ENCODE peak calls at places on chromosome 2, in four cellular contexts. N is HCT116, G is hepatocyte, Z is psoas muscle. C is an unnamed sample. For H3K9me3, the result is how much of the 10 kb centered on the place peaks cover.

GRCh38 chr2:229780856-229781773 is 66.8 kb upstream of the DNER start:
- DNase-seq in G (peak), N (peak), Z (no peak), C (peak)

GRCh38 chr2:75327334-75327733 is 128.0 kb upstream of the TACR1 start:
- DNase-seq in N (no peak), G (no peak), Z (no peak), C (no peak)

GRCh38 chr2:217430916-217431576 is 571.2 kb upstream of the TNP1 start:
- DNase-seq in Z (no peak), N (no peak), G (no peak), C (no peak)

GRCh38 chr2:14909795-14910194 is 277.3 kb downstream of the LRATD1 start:
- DNase-seq in G (no peak), Z (no peak), N (no peak), C (no peak)

GRCh38 chr2:186891219-186891621 is 42.2 kb upstream of the ZSWIM2 start:
- DNase-seq in N (peak), Z (no peak), G (no peak), C (no peak)

GRCh38 chr2:144508162-144508765 is 11.7 kb downstream of the ZEB2 start:
- DNase-seq in N (no peak), Z (no peak), G (no peak), C (no peak)

GRCh38 chr2:222194669-222195068 is 104.1 kb downstream of the PAX3 start:
- DNase-seq in N (no peak), Z (no peak), G (no peak), C (no peak)

GRCh38 chr2:128313076-128313836 is 5.4 kb downstream of the HS6ST1 start:
- DNase-seq in G (peak), N (peak), Z (peak), C (no peak)

GRCh38 chr2:17573085-17573805 is 32.7 kb downstream of the VSNL1 start:
- DNase-seq in N (no peak), G (no peak), Z (no peak), C (no peak)

GRCh38 chr2:138630164-138630563 is 128.6 kb downstream of the SPOPL start:
- DNase-seq in G (no peak), Z (no peak), N (no peak), C (no peak)

GRCh38 chr2:150133623-150134022 is 353.8 kb downstream of the RND3 start:
- DNase-seq in G (peak), N (peak), Z (no peak), C (no peak)

GRCh38 chr2:127606594-127607398 is 39.2 kb upstream of the GPR17 start:
- DNase-seq in N (no peak), G (no peak), Z (no peak), C (no peak)

GRCh38 chr2:8576525-8577157 is 105.2 kb upstream of the ID2 start:
- DNase-seq in N (no peak), G (no peak), Z (no peak), C (no peak)

GRCh38 chr2:36478332-36478738 is 119.6 kb downstream of the FEZ2 start:
- DNase-seq in Z (peak), N (peak), G (peak), C (no peak)

GRCh38 chr2:9310827-9311226 is 104.2 kb downstream of the ASAP2 start:
- DNase-seq in G (no peak), N (no peak), Z (no peak), C (no peak)

GRCh38 chr2:19649107-19649506 is 252.7 kb downstream of the TTC32 start:
- DNase-seq in N (no peak), G (no peak), Z (no peak), C (no peak)

GRCh38 chr2:10521356-10521755 is 73.2 kb upstream of the ODC1 start:
- DNase-seq in N (no peak), Z (no peak), G (no peak), C (no peak)

GRCh38 chr2:119744335-119744939 is 15.3 kb upstream of the PTPN4 start:
- DNase-seq in N (peak), Z (no peak), G (peak), C (no peak)

GRCh38 chr2:12334289-12335003 is 382.3 kb upstream of the TRIB2 start:
- DNase-seq in N (no peak), Z (no peak), G (no peak), C (no peak)

GRCh38 chr2:148876589-148877402 is 1.8 kb downstream of the KIF5C start:
- DNase-seq in Z (peak), G (peak), N (no peak), C (no peak)

GRCh38 chr2:47735470-47735869 is 47.5 kb upstream of the MSH6 start:
- DNase-seq in N (no peak), Z (no peak), G (no peak), C (no peak)

GRCh38 chr2:71631411-71631931 is 178.1 kb downstream of the DYSF start:
- DNase-seq in Z (no peak), N (no peak), G (peak), C (no peak)

GRCh38 chr2:19785432-19785831 is 116.4 kb downstream of the TTC32 start:
- DNase-seq in Z (no peak), N (no peak), G (no peak), C (no peak)

GRCh38 chr2:208573559-208573958 is 167.0 kb downstream of the PTH2R start:
- DNase-seq in N (no peak), Z (no peak), G (no peak), C (no peak)

GRCh38 chr2:165594935-165595255 is 125.4 kb downstream of the CSRNP3 start:
- DNase-seq in Z (no peak), N (no peak), G (no peak), C (no peak)

GRCh38 chr2:167181134-167181533 is 292.9 kb downstream of the XIRP2 start:
- DNase-seq in N (no peak), Z (no peak), G (no peak), C (no peak)

GRCh38 chr2:144357623-144358400 is 162.1 kb downstream of the ZEB2 start:
- DNase-seq in N (peak), G (peak), Z (no peak), C (peak)

GRCh38 chr2:49004046-49004626 is 150.2 kb downstream of the FSHR start:
- DNase-seq in N (no peak), G (no peak), Z (no peak), C (no peak)

GRCh38 chr2:169845016-169845415 is 17.8 kb downstream of the UBR3 start:
- DNase-seq in Z (no peak), N (no peak), G (no peak), C (no peak)

GRCh38 chr2:218892693-218893348 is 12.2 kb downstream of the WNT10A start:
- DNase-seq in N (peak), G (peak), Z (peak), C (no peak)

GRCh38 chr2:85878719-85879390 is 9.9 kb downstream of the ST3GAL5 start:
- DNase-seq in G (no peak), Z (no peak), N (no peak), C (no peak)

GRCh38 chr2:184312970-184313369 is 285.4 kb upstream of the ZNF804A start:
- DNase-seq in Z (no peak), G (no peak), N (no peak), C (no peak)

GRCh38 chr2:85022232-85022631 is 51.3 kb downstream of the KCMF1 start:
- DNase-seq in Z (no peak), N (no peak), G (no peak), C (no peak)

DNA sequence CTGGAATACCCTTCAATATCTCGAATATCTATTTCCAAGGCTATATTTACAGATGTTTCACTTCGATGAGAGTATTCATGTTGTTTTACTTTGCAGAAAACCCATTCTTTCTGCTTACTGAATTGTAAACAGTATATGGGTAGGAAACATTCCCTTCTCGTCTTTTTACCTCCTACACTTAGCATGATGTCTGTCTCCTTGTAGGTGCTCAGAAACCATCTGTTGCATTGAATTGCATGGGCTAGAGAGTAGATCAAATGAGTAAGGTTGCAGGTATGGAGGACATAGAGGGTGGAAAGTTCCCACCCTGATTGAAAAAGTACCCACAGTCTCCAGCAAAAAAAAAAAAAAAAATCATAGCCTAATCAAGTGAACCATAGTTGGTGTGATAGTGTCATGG is 1.8 kb downstream of the CYTIP start:
- DNase-seq in Z (no peak), N (no peak), G (no peak), C (no peak)
- H3K4me3 ChIP-seq in Z (peak), N (no peak), G (no peak), C (no peak)

GRCh38 chr2:185628985-185629384 is 109.6 kb upstream of the FSIP2 start:
- DNase-seq in G (no peak), Z (no peak), N (peak), C (no peak)
- TF ChIP-seq CTCF in G (peak), Z (no peak), N (peak), C (no peak)

GRCh38 chr2:56707650-56708049 is 523.9 kb downstream of the CCDC85A start:
- DNase-seq in G (no peak), N (no peak), Z (no peak), C (no peak)
- H3K9me3 ChIP-seq in G (under half), N (under half), Z (under half), C (under half)

GRCh38 chr2:188475945-188476344 is 184.3 kb downstream of the GULP1 start:
- DNase-seq in G (no peak), N (no peak), Z (no peak), C (no peak)
- H3K4me3 ChIP-seq in G (no peak), N (peak), Z (no peak), C (no peak)